ENCODE peak calls at places on chromosomes 4 and X, in eight cellular contexts. U, M, E, R, W, O, G and K are unnamed samples.

GRCh38 chr4:184318852-184319251 is 101.2 kb upstream of the ENPP6 start:
- DNase-seq in U (no peak), M (no peak), E (no peak), R (no peak), W (no peak), O (no peak), G (no peak), K (no peak)

GRCh38 chr4:102514298-102514964 is 13.3 kb downstream of the NFKB1 start:
- DNase-seq in U (no peak), M (no peak), E (no peak), R (no peak), W (no peak), O (no peak), G (no peak), K (no peak)

GRCh38 chr4:71009796-71010588 is 16.5 kb downstream of the DCK start:
- DNase-seq in U (peak), M (no peak), E (no peak), R (peak), W (no peak), O (no peak), G (no peak), K (peak)

GRCh38 chr4:151184523-151185458 is 85.4 kb downstream of the RPS3A start:
- DNase-seq in U (no peak), M (no peak), E (no peak), R (no peak), W (peak), O (no peak), G (no peak), K (peak)

GRCh38 chrX:138711399-138712347 is at the start of gene FGF13:
- DNase-seq in U (no peak), M (peak), E (no peak), R (no peak), W (no peak), O (no peak), G (no peak), K (peak)

GRCh38 chrX:39773923-39774803 is 323.6 kb downstream of the BCOR start:
- DNase-seq in U (no peak), M (peak), E (no peak), R (no peak), W (no peak), O (no peak), G (no peak), K (no peak)

GRCh38 chrX:27565992-27566391 is 24.2 kb upstream of the DCAF8L2 start:
- DNase-seq in U (no peak), M (peak), E (no peak), R (no peak), W (no peak), O (no peak), G (no peak), K (no peak)

GRCh38 chr4:37644962-37645361 is 41.2 kb downstream of the RELL1 start:
- DNase-seq in U (no peak), M (no peak), E (no peak), R (no peak), W (no peak), O (no peak), G (no peak), K (no peak)

GRCh38 chrX:21225643-21226042 is 148.6 kb upstream of the CNKSR2 start:
- DNase-seq in U (no peak), M (no peak), E (no peak), R (no peak), W (no peak), O (no peak), G (no peak), K (no peak)

GRCh38 chr4:76702440-76703122 is 195.4 kb downstream of the SOWAHB start:
- DNase-seq in U (no peak), M (no peak), E (no peak), R (no peak), W (no peak), O (no peak), G (no peak), K (no peak)

GRCh38 chr4:7131498-7132031 is 60.8 kb upstream of the SORCS2 start:
- DNase-seq in U (no peak), M (no peak), E (no peak), R (no peak), W (no peak), O (no peak), G (no peak), K (no peak)

GRCh38 chrX:120749141-120749846 is 119.4 kb upstream of the C1GALT1C1 start:
- DNase-seq in U (peak), M (no peak), E (no peak), R (no peak), W (no peak), O (no peak), G (no peak), K (peak)

GRCh38 chr4:2743518-2744445 is 12.4 kb downstream of the TNIP2 start:
- DNase-seq in U (no peak), M (no peak), E (no peak), R (no peak), W (no peak), O (no peak), G (no peak), K (no peak)

GRCh38 chr4:181601118-181601517 is 642.1 kb upstream of the TENM3 start:
- DNase-seq in U (no peak), M (no peak), E (no peak), R (no peak), W (no peak), O (no peak), G (no peak), K (no peak)

GRCh38 chr4:26682436-26682835 is 98.6 kb downstream of the TBC1D19 start:
- DNase-seq in U (no peak), M (no peak), E (no peak), R (no peak), W (no peak), O (no peak), G (no peak), K (no peak)

GRCh38 chr4:87985097-87985886 is 9.8 kb downstream of the SPP1 start:
- DNase-seq in U (no peak), M (peak), E (no peak), R (peak), W (no peak), O (peak), G (no peak), K (peak)

GRCh38 chr4:133058701-133059100 is 90.4 kb upstream of the PCDH10 start:
- DNase-seq in U (no peak), M (no peak), E (no peak), R (no peak), W (no peak), O (no peak), G (no peak), K (no peak)

GRCh38 chr4:186727149-186727976 is 3.7 kb upstream of the FAT1 start:
- DNase-seq in U (no peak), M (no peak), E (no peak), R (no peak), W (no peak), O (no peak), G (no peak), K (no peak)

GRCh38 chr4:140137654-140138053 is 16.3 kb downstream of the MAML3 start:
- DNase-seq in U (no peak), M (no peak), E (no peak), R (no peak), W (no peak), O (no peak), G (no peak), K (no peak)

GRCh38 chrX:17792842-17793241 is 55.5 kb downstream of the SCML1 start:
- DNase-seq in U (no peak), M (no peak), E (no peak), R (no peak), W (no peak), O (no peak), G (no peak), K (peak)

GRCh38 chr4:146059153-146059552 is 116.4 kb upstream of the LSM6 start:
- DNase-seq in U (peak), M (no peak), E (no peak), R (peak), W (no peak), O (no peak), G (no peak), K (no peak)

GRCh38 chrX:106932492-106932923 is 12.3 kb downstream of the CLDN2 start:
- DNase-seq in U (no peak), M (no peak), E (no peak), R (no peak), W (no peak), O (no peak), G (no peak), K (no peak)